ENCODE peak calls at places on chromosomes 4 and X, in four cellular contexts. One of them, this sample, is unnamed.

GRCh38 chrX:136047001-136047642 is 61.9 kb downstream of the SLC9A6 start:
- DNase-seq in endothelial cell of umbilical vein: peak
- DNase-seq in thyroid gland: no peak
- DNase-seq in Peyer's patch: no peak
- DNase-seq in this sample: no peak

GRCh38 chr4:8762951-8763735 is 108.5 kb downstream of the HMX1 start:
- DNase-seq in Peyer's patch: no peak
- DNase-seq in thyroid gland: no peak
- DNase-seq in endothelial cell of umbilical vein: no peak
- DNase-seq in this sample: no peak

GRCh38 chr4:181418491-181418890 is 824.7 kb upstream of the TENM3 start:
- DNase-seq in Peyer's patch: no peak
- DNase-seq in thyroid gland: peak
- DNase-seq in endothelial cell of umbilical vein: no peak
- DNase-seq in this sample: no peak

GRCh38 chrX:101062171-101062570 is 10.3 kb upstream of the TRMT2B start:
- DNase-seq in thyroid gland: no peak
- DNase-seq in endothelial cell of umbilical vein: no peak
- DNase-seq in Peyer's patch: no peak
- DNase-seq in this sample: no peak

GRCh38 chr4:37304612-37305011 is 60.1 kb downstream of the NWD2 start:
- DNase-seq in Peyer's patch: no peak
- DNase-seq in endothelial cell of umbilical vein: no peak
- DNase-seq in thyroid gland: no peak
- DNase-seq in this sample: no peak

GRCh38 chrX:11319689-11320302 is 26.6 kb downstream of the AMELX start:
- DNase-seq in endothelial cell of umbilical vein: no peak
- DNase-seq in thyroid gland: no peak
- DNase-seq in Peyer's patch: no peak
- DNase-seq in this sample: no peak

GRCh38 chr4:141350122-141350904 is 129.6 kb downstream of the ZNF330 start:
- DNase-seq in endothelial cell of umbilical vein: peak
- DNase-seq in Peyer's patch: no peak
- DNase-seq in thyroid gland: no peak
- DNase-seq in this sample: no peak

GRCh38 chr4:111633663-111634266 is 511.5 kb upstream of the FAM241A start:
- DNase-seq in endothelial cell of umbilical vein: no peak
- DNase-seq in thyroid gland: no peak
- DNase-seq in Peyer's patch: no peak
- DNase-seq in this sample: no peak

GRCh38 chr4:144782345-144782744 is 136.4 kb downstream of the HHIP start:
- DNase-seq in thyroid gland: no peak
- DNase-seq in Peyer's patch: no peak
- DNase-seq in endothelial cell of umbilical vein: peak
- DNase-seq in this sample: no peak

GRCh38 chr4:4866124-4866832 is 6.8 kb downstream of the MSX1 start:
- DNase-seq in endothelial cell of umbilical vein: no peak
- DNase-seq in thyroid gland: no peak
- DNase-seq in Peyer's patch: no peak
- DNase-seq in this sample: no peak

GRCh38 chr4:180999217-180999616 is 1244.0 kb upstream of the TENM3 start:
- DNase-seq in Peyer's patch: no peak
- DNase-seq in endothelial cell of umbilical vein: no peak
- DNase-seq in thyroid gland: no peak
- DNase-seq in this sample: no peak

GRCh38 chr4:5980436-5981155 is 37.6 kb downstream of the C4orf50 start:
- DNase-seq in thyroid gland: no peak
- DNase-seq in endothelial cell of umbilical vein: no peak
- DNase-seq in Peyer's patch: no peak
- DNase-seq in this sample: no peak

GRCh38 chr4:95676190-95676589 is 127.4 kb upstream of the UNC5C start:
- DNase-seq in thyroid gland: no peak
- DNase-seq in Peyer's patch: no peak
- DNase-seq in endothelial cell of umbilical vein: no peak
- DNase-seq in this sample: no peak

GRCh38 chr4:72312032-72312650 is 256.9 kb downstream of the ADAMTS3 start:
- DNase-seq in Peyer's patch: no peak
- DNase-seq in endothelial cell of umbilical vein: peak
- DNase-seq in thyroid gland: peak
- DNase-seq in this sample: no peak

GRCh38 chr4:83405844-83406816 is 49.5 kb downstream of the HELQ start:
- DNase-seq in thyroid gland: no peak
- DNase-seq in Peyer's patch: no peak
- DNase-seq in endothelial cell of umbilical vein: no peak
- DNase-seq in this sample: no peak

GRCh38 chr4:3041192-3042142 is 32.9 kb downstream of the HTT-AS start:
- DNase-seq in endothelial cell of umbilical vein: peak
- DNase-seq in Peyer's patch: peak
- DNase-seq in thyroid gland: peak
- DNase-seq in this sample: peak
- TF ChIP-seq POLR2A in endothelial cell of umbilical vein: no peak
- TF ChIP-seq POLR2A in Peyer's patch: peak
- TF ChIP-seq POLR2A in thyroid gland: no peak
- TF ChIP-seq POLR2A in this sample: no peak

DNA sequence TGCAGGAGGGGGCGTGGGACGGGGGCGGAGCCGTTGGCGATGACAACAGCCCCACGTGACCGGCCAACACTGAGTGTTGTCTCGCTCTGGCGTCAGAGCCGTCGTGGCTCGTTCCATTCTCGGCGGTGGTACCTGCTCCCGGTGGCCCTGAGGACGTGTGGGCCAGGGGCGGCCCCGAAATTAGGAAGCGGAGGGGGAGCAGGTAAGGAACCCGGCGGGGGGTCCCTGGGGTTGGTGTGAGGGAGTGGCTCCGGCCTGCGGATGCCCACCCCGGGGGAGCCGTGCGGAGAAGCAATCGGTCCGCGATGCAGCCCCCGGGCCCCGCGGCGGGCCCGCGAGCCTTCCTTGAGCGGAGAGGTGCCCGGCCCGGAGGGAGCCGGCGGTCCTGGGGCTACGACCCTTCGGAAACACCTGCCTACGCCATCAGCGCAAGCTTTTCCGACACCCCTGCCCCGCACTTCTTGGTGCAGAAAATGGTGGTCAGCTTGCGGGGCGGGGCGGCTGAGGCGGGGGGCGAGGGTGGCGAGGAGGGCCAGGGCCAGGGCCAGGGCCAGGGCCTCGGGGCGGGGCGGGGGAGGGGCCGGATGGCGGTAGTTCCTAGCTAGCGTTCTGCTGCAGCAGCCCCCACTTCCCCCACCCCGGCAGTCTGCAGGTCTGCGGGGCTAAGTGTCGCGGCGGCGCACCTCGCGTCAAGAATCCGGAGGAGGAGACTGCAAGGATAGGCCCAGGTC is at the start of gene BEX4:
- DNase-seq in thyroid gland: peak
- DNase-seq in Peyer's patch: peak
- DNase-seq in endothelial cell of umbilical vein: peak
- DNase-seq in this sample: peak
- TF ChIP-seq POLR2A in thyroid gland: peak
- TF ChIP-seq POLR2A in Peyer's patch: peak
- TF ChIP-seq POLR2A in endothelial cell of umbilical vein: peak
- TF ChIP-seq POLR2A in this sample: peak

DNA sequence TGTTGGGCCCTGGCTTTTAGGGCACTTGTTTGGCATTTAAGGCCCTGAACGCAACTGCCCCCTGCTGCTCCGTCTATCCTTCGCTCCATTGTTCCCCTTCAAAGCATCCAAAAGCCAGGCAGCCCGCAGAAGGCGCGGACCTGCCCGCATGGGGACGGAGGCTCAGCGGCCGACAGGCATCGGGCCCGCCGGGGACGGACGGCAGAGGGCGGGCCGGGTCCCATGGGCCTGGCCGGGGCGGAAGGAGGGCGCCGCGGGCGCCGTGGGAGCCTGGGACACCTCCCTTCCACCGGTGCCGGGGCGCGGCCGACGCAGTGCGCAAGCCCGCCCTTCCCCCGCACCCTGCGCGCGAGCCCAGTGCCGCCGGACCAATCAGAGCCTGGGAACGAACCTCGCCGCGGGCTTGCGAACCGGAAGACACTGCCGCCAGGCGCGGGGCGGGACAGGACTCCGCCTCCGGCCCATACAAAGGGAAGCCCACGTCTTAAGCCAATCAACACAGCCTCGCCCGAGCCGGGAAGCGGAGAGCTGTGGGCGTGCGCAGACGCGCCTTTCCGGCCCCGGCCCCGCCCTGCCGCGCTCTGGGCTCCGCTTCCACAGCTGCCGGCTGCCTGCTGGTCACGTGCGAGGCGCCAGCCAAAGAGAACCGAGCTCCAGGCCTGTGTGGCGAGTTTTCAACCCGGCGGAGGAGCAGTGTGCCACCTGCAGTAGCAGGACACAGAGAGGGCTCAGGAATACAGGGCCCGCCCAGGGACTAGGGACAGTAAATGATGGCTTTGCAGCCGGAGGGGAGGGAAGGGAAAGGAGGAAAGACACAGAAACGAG is 2.1 kb upstream of the ARHGAP4 start:
- DNase-seq in Peyer's patch: peak
- DNase-seq in endothelial cell of umbilical vein: peak
- DNase-seq in thyroid gland: peak
- DNase-seq in this sample: peak
- TF ChIP-seq POLR2A in Peyer's patch: peak
- TF ChIP-seq POLR2A in endothelial cell of umbilical vein: no peak
- TF ChIP-seq POLR2A in thyroid gland: peak
- TF ChIP-seq POLR2A in this sample: peak

DNA sequence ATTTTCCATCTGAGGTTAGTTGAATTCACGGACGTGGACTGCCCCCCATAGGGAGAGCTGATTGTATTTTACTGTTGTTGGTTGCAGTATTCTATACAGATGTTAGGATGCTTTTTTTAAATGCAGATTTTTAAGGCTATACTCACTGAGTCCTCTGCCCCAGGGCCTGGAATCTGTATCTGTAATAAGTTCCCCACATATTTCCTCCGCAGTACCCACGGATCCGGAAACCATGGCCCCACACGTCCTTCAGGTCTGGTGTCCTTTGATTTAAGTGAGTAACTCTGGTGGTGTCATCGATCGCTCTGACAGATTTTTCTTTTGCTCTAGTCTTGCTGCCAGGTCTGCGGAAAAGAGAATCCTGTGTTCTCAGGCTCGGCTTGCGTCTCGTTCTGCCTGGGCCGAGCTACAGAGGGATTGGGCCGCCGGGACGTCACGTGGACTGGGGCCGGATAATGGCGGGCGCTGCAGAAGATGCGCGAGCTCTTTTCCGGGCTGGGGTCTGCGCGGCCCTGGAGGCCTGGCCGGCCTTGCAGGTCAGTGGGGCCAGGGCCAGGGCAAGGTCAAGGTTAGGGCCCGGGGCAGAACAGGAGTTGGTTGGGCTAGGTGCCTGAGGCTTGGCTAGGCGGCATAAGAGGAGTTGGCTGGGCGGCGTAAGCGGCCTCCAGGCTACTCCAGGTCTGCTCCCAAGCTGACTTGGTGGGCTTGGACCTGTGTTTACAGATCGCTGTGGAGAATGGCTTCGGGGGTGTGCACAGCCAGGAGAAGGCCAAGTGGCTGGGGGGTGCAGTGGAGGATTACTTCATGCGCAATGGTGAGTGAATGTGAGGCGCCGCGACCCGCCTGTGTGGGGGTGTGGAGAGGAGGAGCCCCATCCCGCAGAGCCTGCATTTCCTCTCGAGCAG is at the start of gene TSR2:
- DNase-seq in Peyer's patch: peak
- DNase-seq in endothelial cell of umbilical vein: peak
- DNase-seq in thyroid gland: peak
- DNase-seq in this sample: peak
- TF ChIP-seq POLR2A in Peyer's patch: peak
- TF ChIP-seq POLR2A in endothelial cell of umbilical vein: peak
- TF ChIP-seq POLR2A in thyroid gland: peak
- TF ChIP-seq POLR2A in this sample: peak

DNA sequence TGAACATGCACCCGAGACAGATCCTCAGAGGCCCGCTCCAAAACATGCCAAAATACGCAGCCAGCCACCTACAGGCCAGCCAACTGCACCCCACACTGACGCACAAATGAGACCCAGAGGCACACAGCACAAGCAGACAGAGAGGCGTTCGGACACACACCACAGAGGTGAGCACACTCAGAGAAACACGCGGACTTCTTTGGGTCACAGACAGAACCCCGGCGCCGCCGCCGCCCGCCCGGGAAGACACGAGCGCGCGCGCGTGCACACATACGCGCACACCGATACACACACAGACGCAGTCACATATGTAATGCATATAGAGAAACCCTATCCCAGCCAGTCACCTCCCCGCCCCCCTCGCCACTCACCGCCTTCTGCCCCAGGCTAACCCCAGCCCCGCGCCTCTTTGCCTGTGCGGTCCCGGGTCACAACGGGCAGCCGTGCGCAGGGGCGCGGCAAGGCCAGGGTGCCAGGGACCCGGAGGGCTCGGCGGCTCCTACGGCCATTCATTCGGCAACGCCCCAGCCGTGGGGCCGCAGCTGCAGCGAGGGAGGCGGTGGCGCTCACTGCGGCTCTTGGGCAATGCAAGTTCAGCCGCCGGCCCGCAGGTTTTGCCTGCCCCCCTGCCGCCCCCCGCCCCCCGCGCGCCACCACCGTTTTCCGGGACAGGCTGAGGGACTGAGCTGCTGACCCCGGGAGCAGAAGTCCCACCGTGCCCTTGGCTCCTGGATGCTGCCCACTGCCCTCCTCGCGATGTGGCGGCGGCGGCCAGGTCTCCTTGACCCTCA is 532 bp downstream of the SEPTIN6 start:
- DNase-seq in Peyer's patch: peak
- DNase-seq in endothelial cell of umbilical vein: peak
- DNase-seq in thyroid gland: peak
- DNase-seq in this sample: peak
- TF ChIP-seq POLR2A in Peyer's patch: no peak
- TF ChIP-seq POLR2A in endothelial cell of umbilical vein: no peak
- TF ChIP-seq POLR2A in thyroid gland: peak
- TF ChIP-seq POLR2A in this sample: no peak

DNA sequence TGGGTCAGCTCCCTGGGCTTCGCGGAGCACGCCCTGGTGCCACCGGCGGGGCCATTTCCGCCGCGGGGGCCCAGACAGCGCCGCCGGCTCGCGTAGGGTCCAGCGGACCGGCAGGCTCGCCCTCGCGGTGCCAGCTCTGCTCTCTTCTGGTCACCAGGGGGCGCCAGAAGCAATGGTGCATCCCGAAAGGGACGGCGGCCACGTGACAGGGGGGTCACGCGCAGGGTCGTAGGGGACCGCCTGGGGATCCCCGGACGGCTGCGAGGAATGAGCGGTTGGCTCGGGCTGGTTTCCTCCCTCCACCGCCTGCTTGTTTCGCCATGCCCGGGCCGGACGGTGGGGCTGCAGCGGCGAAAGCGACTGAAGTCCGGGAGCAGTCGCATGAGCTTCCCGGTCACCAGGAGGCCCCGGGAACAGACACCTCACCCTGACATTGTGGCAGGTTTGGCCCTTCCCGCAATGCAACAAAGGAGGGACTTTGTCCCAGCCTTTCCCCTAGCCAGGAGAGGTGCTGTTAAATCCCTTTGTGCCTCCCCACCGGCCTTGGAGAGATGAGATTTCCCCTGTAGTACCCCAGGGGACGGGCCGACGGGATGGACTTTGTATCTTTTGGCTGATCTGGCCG is 15.8 kb downstream of the ZCCHC12 start:
- DNase-seq in Peyer's patch: peak
- DNase-seq in thyroid gland: peak
- DNase-seq in endothelial cell of umbilical vein: peak
- DNase-seq in this sample: peak
- TF ChIP-seq POLR2A in Peyer's patch: no peak
- TF ChIP-seq POLR2A in thyroid gland: no peak
- TF ChIP-seq POLR2A in endothelial cell of umbilical vein: no peak
- TF ChIP-seq POLR2A in this sample: no peak

GRCh38 chr4:26857278-26858034 is 3.2 kb upstream of the STIM2 start:
- DNase-seq in endothelial cell of umbilical vein: peak
- DNase-seq in Peyer's patch: peak
- DNase-seq in thyroid gland: peak
- DNase-seq in this sample: peak
- TF ChIP-seq POLR2A in endothelial cell of umbilical vein: peak
- TF ChIP-seq POLR2A in Peyer's patch: peak
- TF ChIP-seq POLR2A in thyroid gland: peak
- TF ChIP-seq POLR2A in this sample: peak